ENCODE peak calls at places on chromosomes 13 and 19, in seven cellular contexts. O, C, H, X, B, Q and J are unnamed samples.

GRCh38 chr13:29435125-29435911 is 160.2 kb downstream of the SLC7A1 start:
- DNase-seq in O (no peak), C (peak; percentile 55), H (no peak), X (no peak), B (no peak), Q (no peak), J (no peak)

GRCh38 chr19:15248648-15249559 is 16.7 kb upstream of the EPHX3 start:
- DNase-seq in O (no peak), C (peak; percentile 94), H (no peak), X (peak; percentile 87), B (no peak), Q (no peak), J (no peak)

GRCh38 chr13:110916671-110917142 is 1.8 kb upstream of the ANKRD10 start:
- DNase-seq in O (no peak), C (no peak), H (no peak), X (peak; percentile 67), B (no peak), Q (no peak), J (no peak)

GRCh38 chr19:17025361-17025760 is 1.2 kb downstream of the CPAMD8 start:
- DNase-seq in O (no peak), C (no peak), H (no peak), X (no peak), B (no peak), Q (no peak), J (no peak)

GRCh38 chr13:52195052-52195837 is 35.8 kb upstream of the NEK3 start:
- DNase-seq in O (peak; percentile 47), C (no peak), H (peak; percentile 31), X (no peak), B (peak; percentile 75), Q (peak; percentile 65), J (peak; percentile 84)

GRCh38 chr13:33764716-33765115 is 53.2 kb upstream of the RFC3 start:
- DNase-seq in O (no peak), C (no peak), H (no peak), X (no peak), B (no peak), Q (no peak), J (no peak)

GRCh38 chr19:23065306-23065705 is 51.5 kb upstream of the ZNF730 start:
- DNase-seq in O (no peak), C (no peak), H (no peak), X (no peak), B (no peak), Q (no peak), J (no peak)

GRCh38 chr13:27977476-27978300 is 8.6 kb upstream of the CDX2 start:
- DNase-seq in O (no peak), C (peak; percentile 34), H (no peak), X (no peak), B (no peak), Q (no peak), J (no peak)

GRCh38 chr19:2461751-2462634 is 5.2 kb upstream of the LMNB2 start:
- DNase-seq in O (peak; percentile 29), C (peak; percentile 84), H (peak; percentile 48), X (peak; percentile 76), B (peak; percentile 83), Q (no peak), J (no peak)

GRCh38 chr19:35856001-35856400 is 710 bp upstream of the KIRREL2 start:
- DNase-seq in O (no peak), C (no peak), H (no peak), X (no peak), B (no peak), Q (no peak), J (no peak)